ENCODE peak calls at places on chromosomes 6 and 20, in ten cellular contexts. Z is astrocyte of the cerebellum; L is NCI-H82; H is heart right ventricle; I is stimulated activated naive B cell treated with anti-CD40 and anti-IgM and Interleukin-4, amounts not matched to agents 10 μg/mL and 1 μg/mL and 100 μg/mL, for 72 hours; R is skeletal muscle cell; U is NCI-H1105 treated with DMSO at 0.1 percent for 48 hours; F is HFFc6; J is mesothelial cell of epicardium; M is effector memory CD8-positive, alpha-beta T cell. S is an unnamed sample.

GRCh38 chr20:17897566-17898307 is 70.9 kb downstream of the SNX5 start:
- DNase-seq in H (no peak), Z (no peak), R (no peak), J (no peak), U (no peak), F (peak), L (no peak), I (no peak), M (no peak), S (no peak)

GRCh38 chr20:40536866-40537265 is 152.2 kb downstream of the MAFB start:
- DNase-seq in F (no peak), J (no peak), R (no peak), Z (no peak), U (no peak), M (no peak), I (no peak), L (no peak), H (no peak), S (no peak)

GRCh38 chr6:35058041-35058675 is 83.0 kb downstream of the TCP11 start:
- DNase-seq in J (no peak), I (no peak), U (no peak), R (no peak), H (no peak), F (no peak), L (peak), Z (no peak), M (no peak), S (no peak)

GRCh38 chr6:80641591-80641990 is 535.1 kb downstream of the BCKDHB start:
- DNase-seq in F (peak), H (no peak), U (no peak), R (no peak), J (no peak), L (no peak), I (no peak), M (no peak), Z (no peak), S (no peak)

GRCh38 chr6:112744827-112745226 is 397.7 kb downstream of the RFPL4B start:
- DNase-seq in L (no peak), U (no peak), Z (no peak), R (no peak), M (no peak), H (no peak), J (no peak), I (no peak), F (no peak), S (no peak)

GRCh38 chr20:62408640-62409039 is 1.6 kb upstream of the CABLES2 start:
- DNase-seq in M (no peak), U (no peak), I (no peak), J (no peak), Z (no peak), L (peak), F (no peak), H (no peak), R (no peak), S (no peak)

GRCh38 chr20:63326314-63327228 is 33.6 kb downstream of the COL20A1 start:
- DNase-seq in M (no peak), L (no peak), H (no peak), Z (no peak), F (no peak), I (no peak), R (no peak), J (no peak), U (no peak), S (no peak)

GRCh38 chr20:2295886-2296544 is at the start of gene TGM3:
- DNase-seq in M (no peak), R (no peak), I (no peak), H (no peak), L (no peak), U (no peak), F (no peak), J (no peak), Z (no peak), S (no peak)

GRCh38 chr20:16752901-16753300 is 4.7 kb downstream of the OTOR start:
- DNase-seq in Z (no peak), F (no peak), I (no peak), M (no peak), L (no peak), R (no peak), H (no peak), U (no peak), J (no peak), S (no peak)

GRCh38 chr20:14245368-14245970 is 91.9 kb downstream of the FLRT3 start:
- DNase-seq in I (no peak), J (no peak), L (no peak), M (no peak), R (peak), U (no peak), Z (no peak), H (no peak), F (peak), S (no peak)

GRCh38 chr20:49948809-49949507 is 12.8 kb downstream of the RNF114 start:
- DNase-seq in J (no peak), H (no peak), R (peak), U (no peak), L (no peak), M (no peak), F (peak), Z (peak), I (no peak), S (no peak)

GRCh38 chr20:15162061-15162740 is 824.8 kb upstream of the FLRT3 start:
- DNase-seq in Z (no peak), J (no peak), M (no peak), H (no peak), I (no peak), U (no peak), R (no peak), F (no peak), L (no peak), S (no peak)

GRCh38 chr6:166375013-166375412 is 7.7 kb downstream of the MPC1 start:
- DNase-seq in L (no peak), F (no peak), H (no peak), J (no peak), R (no peak), U (no peak), Z (no peak), I (no peak), M (no peak), S (no peak)

GRCh38 chr6:83096791-83097190 is 29.3 kb downstream of the DOP1A start:
- DNase-seq in U (no peak), Z (no peak), M (no peak), J (no peak), H (no peak), F (peak), R (no peak), I (no peak), L (no peak), S (no peak)

S was measured in right cardiac atrium.